ENCODE peak calls at places on chromosomes 4 and X, in seven cellular contexts. E is WTC11; C is HS-5; B is effector memory CD8-positive, alpha-beta T cell; L is glutamatergic neuron; Y is brain microvascular endothelial cell; J is GDM1. X is an unnamed sample.

GRCh38 chr4:1221155-1221870 is 27.6 kb downstream of the CTBP1 start:
- DNase-seq in E (no peak), C (no peak), B (no peak), L (no peak), Y (no peak), J (no peak), X (no peak)

GRCh38 chrX:118644378-118644777 is 83.0 kb upstream of the IL13RA1 start:
- DNase-seq in E (no peak), C (no peak), B (no peak), L (no peak), Y (peak; percentile 40), J (peak; percentile 16), X (peak; percentile 60)

GRCh38 chrX:136767104-136767941 is 13.4 kb downstream of the ARHGEF6 start:
- DNase-seq in E (peak; percentile 64), C (no peak), B (peak; percentile 39), L (peak; percentile 70), Y (peak; percentile 38), J (peak; percentile 35), X (peak; percentile 59)

GRCh38 chr4:76809594-76810305 is 88.2 kb downstream of the SOWAHB start:
- DNase-seq in E (no peak), C (no peak), B (no peak), L (no peak), Y (no peak), J (no peak), X (no peak)

GRCh38 chr4:185839204-185839712 is 27.3 kb upstream of the SORBS2 start:
- DNase-seq in E (peak; percentile 72), C (peak; percentile 92), B (no peak), L (peak; percentile 58), Y (peak; percentile 98), J (no peak), X (peak; percentile 89)

GRCh38 chr4:118931791-118932190 is 43.1 kb downstream of the SYNPO2 start:
- DNase-seq in E (no peak), C (no peak), B (no peak), L (no peak), Y (no peak), J (no peak), X (no peak)

GRCh38 chr4:137122876-137123275 is 409.4 kb downstream of the PCDH18 start:
- DNase-seq in E (no peak), C (no peak), B (no peak), L (no peak), Y (no peak), J (no peak), X (no peak)

GRCh38 chr4:55358246-55358645 is 12.2 kb downstream of the SRD5A3 start:
- DNase-seq in E (no peak), C (no peak), B (no peak), L (no peak), Y (no peak), J (no peak), X (no peak)

GRCh38 chr4:159606835-159607234 is 504.0 kb downstream of the RAPGEF2 start:
- DNase-seq in E (no peak), C (peak; percentile 25), B (no peak), L (no peak), Y (no peak), J (no peak), X (no peak)

GRCh38 chr4:150582881-150583286 is 933 bp downstream of the MAB21L2 start:
- DNase-seq in E (peak; percentile 51), C (no peak), B (no peak), L (peak; percentile 45), Y (peak; percentile 24), J (no peak), X (no peak)

GRCh38 chr4:70705856-70706461 is 15.8 kb upstream of the RUFY3 start:
- DNase-seq in E (no peak), C (no peak), B (no peak), L (no peak), Y (peak; percentile 40), J (no peak), X (peak; percentile 37)

GRCh38 chr4:52572936-52573485 is 86.1 kb downstream of the USP46 start:
- DNase-seq in E (no peak), C (peak; percentile 34), B (no peak), L (no peak), Y (no peak), J (no peak), X (peak; percentile 79)